ENCODE peak calls at places on chromosomes 2 and 18, in eight cellular contexts. I is AG04450; L is adrenal gland; B is uterus; Z is CD8-positive, alpha-beta memory T cell; F is psoas muscle; X is gastrocnemius medialis; D is upper lobe of right lung. K is an unnamed sample. For H3K9me3, the result is how much of the 10 kb centered on the place peaks cover.

GRCh38 chr2:224038830-224039079 is 331 bp downstream of the SERPINE2 start:
- DNase-seq in I (no peak), L (no peak), B (no peak), Z (no peak), F (no peak), X (no peak), D (no peak), K (no peak)

GRCh38 chr18:58862851-58863538 is 1.7 kb upstream of the ZNF532 start:
- DNase-seq in I (no peak), L (no peak), B (peak), Z (no peak), F (peak), X (peak), D (peak), K (no peak)

GRCh38 chr2:17918789-17919188 is 40.3 kb downstream of the KCNS3 start:
- DNase-seq in I (no peak), L (no peak), B (no peak), Z (no peak), F (no peak), X (no peak), D (no peak), K (no peak)

GRCh38 chr2:141554810-141555209 is 576.0 kb downstream of the LRP1B start:
- DNase-seq in I (peak), L (no peak), B (no peak), Z (no peak), F (no peak), X (no peak), D (no peak), K (no peak)

GRCh38 chr18:10927980-10928605 is 221.3 kb downstream of the PIEZO2 start:
- DNase-seq in I (no peak), L (no peak), B (no peak), Z (no peak), F (no peak), X (no peak), D (no peak), K (no peak)

GRCh38 chr2:97766567-97766966 is 53.2 kb downstream of the ZAP70 start:
- DNase-seq in I (no peak), L (no peak), B (no peak), Z (no peak), F (no peak), X (no peak), D (no peak), K (no peak)

GRCh38 chr2:222582931-222583330 is 73.0 kb downstream of the FARSB start:
- DNase-seq in I (no peak), L (no peak), B (no peak), Z (no peak), F (no peak), X (no peak), D (no peak), K (no peak)

GRCh38 chr18:6414723-6415362 is at the start of gene L3MBTL4:
- DNase-seq in I (no peak), L (peak), B (peak), Z (no peak), F (peak), X (no peak), D (peak), K (no peak)

GRCh38 chr2:64141711-64142405 is 2.4 kb downstream of the PELI1 start:
- DNase-seq in I (no peak), L (no peak), B (no peak), Z (no peak), F (no peak), X (no peak), D (no peak), K (no peak)

GRCh38 chr2:8957593-8957992 is 45.9 kb downstream of the MBOAT2 start:
- DNase-seq in I (no peak), L (no peak), B (no peak), Z (no peak), F (no peak), X (no peak), D (no peak), K (no peak)

GRCh38 chr2:238337846-238338245 is 17.5 kb downstream of the TRAF3IP1 start:
- DNase-seq in I (no peak), L (no peak), B (no peak), Z (no peak), F (no peak), X (no peak), D (no peak), K (no peak)

GRCh38 chr2:32743480-32744236 is 115.8 kb downstream of the TTC27 start:
- DNase-seq in I (peak), L (no peak), B (no peak), Z (no peak), F (no peak), X (no peak), D (no peak), K (no peak)

GRCh38 chr2:135600915-135601314 is 69.6 kb downstream of the R3HDM1 start:
- DNase-seq in I (no peak), L (no peak), B (no peak), Z (no peak), F (no peak), X (no peak), D (no peak), K (no peak)

GRCh38 chr2:201196003-201196402 is 13.1 kb downstream of the CASP10 start:
- DNase-seq in I (no peak), L (no peak), B (no peak), Z (no peak), F (no peak), X (no peak), D (no peak), K (no peak)

GRCh38 chr2:162401871-162402270 is 57.9 kb downstream of the GCA start:
- DNase-seq in I (no peak), L (no peak), B (no peak), Z (no peak), F (no peak), X (no peak), D (no peak), K (no peak)

GRCh38 chr2:162400336-162400735 is 56.4 kb downstream of the GCA start:
- DNase-seq in I (no peak), L (no peak), B (no peak), Z (no peak), F (no peak), X (no peak), D (no peak), K (no peak)

GRCh38 chr2:162403884-162404283 is 60.0 kb downstream of the GCA start:
- DNase-seq in I (no peak), L (peak), B (no peak), Z (no peak), F (no peak), X (no peak), D (no peak), K (no peak)
- H3K9me3 ChIP-seq in I (under half), L (under half), B (under half), Z (under half), F (under half), X (under half), D (under half), K (under half)

GRCh38 chr2:31696068-31696467 is 115.3 kb upstream of the SRD5A2 start:
- DNase-seq in I (no peak), L (no peak), B (no peak), Z (no peak), F (no peak), X (no peak), D (no peak), K (no peak)

GRCh38 chr2:31693882-31694281 is 113.1 kb upstream of the SRD5A2 start:
- DNase-seq in I (no peak), L (no peak), B (no peak), Z (no peak), F (no peak), X (no peak), D (no peak), K (no peak)

GRCh38 chr2:31694444-31694843 is 113.7 kb upstream of the SRD5A2 start:
- DNase-seq in I (no peak), L (no peak), B (no peak), Z (no peak), F (no peak), X (no peak), D (no peak), K (no peak)
- H3K9me3 ChIP-seq in I (under half), L (under half), B (under half), Z (under half), F (under half), X (under half), D (under half), K (under half)

GRCh38 chr2:72916743-72917137 is 579 bp upstream of the EMX1 start:
- DNase-seq in I (no peak), L (no peak), B (no peak), Z (no peak), F (no peak), X (peak), D (no peak), K (no peak)
- H3K9me3 ChIP-seq in I (under half), L (under half), B (under half), Z (under half), F (under half), X (under half), D (under half), K (under half)

DNA sequence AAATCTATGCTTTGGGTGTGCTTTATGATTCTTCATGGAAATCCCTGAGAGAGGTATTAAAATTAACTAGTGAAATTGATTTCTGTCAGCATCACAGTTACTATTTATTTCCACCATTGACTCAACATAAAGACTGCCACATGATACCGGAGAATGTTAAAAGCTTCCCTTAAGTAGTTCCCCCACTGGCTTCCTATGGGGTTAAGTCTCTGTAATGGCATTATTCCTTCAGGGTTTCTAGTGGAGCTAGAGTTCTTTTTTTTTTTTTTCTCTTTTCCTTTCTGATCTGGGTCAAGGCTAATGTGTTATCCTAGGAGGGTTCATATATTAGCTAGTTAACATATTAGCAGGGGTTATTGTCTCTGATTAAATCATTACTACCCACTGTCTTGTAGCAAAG is 1919.1 kb upstream of the PIK3C3 start:
- DNase-seq in I (no peak), L (no peak), B (no peak), Z (no peak), F (no peak), X (no peak), D (no peak), K (no peak)
- H3K9me3 ChIP-seq in I (under half), L (under half), B (under half), Z (under half), F (under half), X (under half), D (under half), K (under half)

DNA sequence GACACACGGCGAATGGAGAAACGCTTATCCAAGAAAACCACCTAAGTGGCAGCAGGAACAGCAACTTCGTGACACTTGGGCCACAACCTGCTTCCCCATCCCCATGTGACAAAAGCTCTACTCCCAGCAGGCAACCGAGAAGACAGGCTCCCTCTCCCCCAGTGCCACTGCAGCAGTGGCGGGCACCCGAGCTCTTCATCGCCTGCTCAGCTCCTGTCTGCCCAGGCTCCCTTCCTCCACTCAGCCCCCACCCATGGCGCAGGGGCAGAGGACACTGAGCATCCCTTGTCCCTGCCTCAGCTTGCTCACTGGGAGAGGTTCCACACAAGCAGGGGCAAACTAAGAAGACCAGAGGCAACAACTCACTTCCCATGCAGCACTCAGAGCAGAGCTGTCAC is 22.9 kb downstream of the SLC66A2 start:
- DNase-seq in I (no peak), L (no peak), B (peak), Z (no peak), F (peak), X (no peak), D (peak), K (no peak)
- H3K9me3 ChIP-seq in I (under half), L (under half), B (under half), Z (under half), F (under half), X (under half), D (under half), K (under half)